ENCODE peak calls at places on chromosomes 7 and 10, in eight cellular contexts. K is PC-9, W is HL-60, N is adrenal gland, C is breast epithelium, S is hepatocyte, G is brain microvascular endothelial cell, X is kidney. U is an unnamed sample.

GRCh38 chr10:108180883-108181282 is 1016.4 kb upstream of the SORCS1 start:
- DNase-seq in X (no peak), G (no peak), K (no peak), W (no peak), N (no peak), C (no peak), S (peak), U (no peak)

GRCh38 chr10:56622335-56622973 is 261.4 kb upstream of the ZWINT start:
- DNase-seq in N (no peak), K (no peak), S (no peak), X (no peak), C (no peak), W (no peak), G (no peak), U (no peak)

GRCh38 chr10:72016608-72017310 is 52.6 kb downstream of the CHST3 start:
- DNase-seq in N (no peak), G (no peak), X (no peak), S (no peak), C (no peak), K (no peak), W (no peak), U (peak)

GRCh38 chr10:110912374-110912773 is 6.6 kb downstream of the BBIP1 start:
- DNase-seq in S (no peak), G (peak), N (no peak), C (no peak), K (no peak), X (no peak), W (no peak), U (no peak)

GRCh38 chr10:99528867-99529285 is 3.9 kb upstream of the NKX2-3 start:
- DNase-seq in W (no peak), N (no peak), X (no peak), S (no peak), C (no peak), K (no peak), G (no peak), U (no peak)

GRCh38 chr7:22469371-22470143 is 30.4 kb downstream of the STEAP1B start:
- DNase-seq in S (no peak), K (no peak), X (no peak), C (no peak), G (no peak), W (no peak), N (no peak), U (no peak)

GRCh38 chr10:34740321-34740720 is 74.8 kb downstream of the PARD3 start:
- DNase-seq in X (no peak), K (no peak), G (no peak), C (no peak), N (no peak), W (no peak), S (no peak), U (no peak)

GRCh38 chr10:129909531-129910286 is 54.4 kb downstream of the EBF3 start:
- DNase-seq in N (no peak), G (no peak), W (no peak), S (no peak), C (no peak), X (no peak), K (no peak), U (no peak)

GRCh38 chr10:22607261-22607660 is 107.1 kb downstream of the PIP4K2A start:
- DNase-seq in C (no peak), S (no peak), W (no peak), K (no peak), X (no peak), N (no peak), G (no peak), U (no peak)

GRCh38 chr7:99447943-99448342 is 9.2 kb downstream of the CPSF4 start:
- DNase-seq in C (no peak), W (peak), K (no peak), S (no peak), G (no peak), X (no peak), N (no peak), U (no peak)

GRCh38 chr10:3774814-3775670 is 10.0 kb downstream of the KLF6 start:
- DNase-seq in S (peak), G (peak), N (no peak), X (no peak), W (no peak), C (no peak), K (no peak), U (peak)

GRCh38 chr7:148611692-148612091 is 21.1 kb downstream of the C7orf33 start:
- DNase-seq in C (no peak), N (no peak), X (no peak), K (peak), W (no peak), S (no peak), G (no peak), U (no peak)

GRCh38 chr10:117134084-117135025 is 3.7 kb downstream of the VAX1 start:
- DNase-seq in X (no peak), K (no peak), G (no peak), C (no peak), N (no peak), S (peak), W (no peak), U (no peak)

GRCh38 chr10:62049815-62050626 is 148.5 kb downstream of the ARID5B start:
- DNase-seq in G (no peak), K (no peak), S (no peak), N (no peak), C (no peak), W (no peak), X (no peak), U (no peak)

GRCh38 chr7:92645531-92646061 is 55.4 kb upstream of the FAM133B start:
- DNase-seq in G (no peak), C (no peak), W (peak), K (peak), N (peak), X (no peak), S (peak), U (no peak)

GRCh38 chr7:209846-210245 is 17.5 kb downstream of the FAM20C start:
- DNase-seq in K (no peak), S (no peak), C (no peak), X (no peak), G (no peak), W (no peak), N (no peak), U (no peak)

GRCh38 chr7:139731802-139732470 is 45.9 kb downstream of the HIPK2 start:
- DNase-seq in N (peak), X (peak), W (peak), C (peak), S (peak), G (peak), K (peak), U (peak)

GRCh38 chr10:34403512-34403911 is 411.6 kb downstream of the PARD3 start:
- DNase-seq in X (no peak), C (no peak), K (no peak), S (no peak), W (no peak), N (no peak), G (no peak), U (no peak)

GRCh38 chr7:16891874-16892620 is 10.3 kb upstream of the AGR3 start:
- DNase-seq in G (no peak), N (no peak), X (no peak), S (no peak), K (peak), W (no peak), C (no peak), U (no peak)

GRCh38 chr10:101273736-101274135 is 44.5 kb upstream of the LBX1 start:
- DNase-seq in X (no peak), C (no peak), K (no peak), N (no peak), W (no peak), S (no peak), G (no peak), U (no peak)

GRCh38 chr7:116843373-116843772 is 19.0 kb upstream of the CAPZA2 start:
- DNase-seq in N (no peak), C (no peak), K (no peak), G (no peak), W (peak), X (no peak), S (no peak), U (no peak)

GRCh38 chr10:71963756-71964668 is at the start of gene CHST3:
- DNase-seq in N (peak), C (no peak), X (peak), K (no peak), S (peak), W (no peak), G (no peak), U (peak)

GRCh38 chr7:74405191-74405898 is 48.4 kb upstream of the GTF2IRD1 start:
- DNase-seq in K (no peak), S (no peak), W (peak), X (peak), N (no peak), C (no peak), G (peak), U (no peak)

GRCh38 chr10:6912424-6912823 is 332.3 kb upstream of the PRKCQ start:
- DNase-seq in K (peak), S (peak), C (no peak), X (peak), W (no peak), N (no peak), G (no peak), U (no peak)

GRCh38 chr10:48467669-48468068 is 137.2 kb downstream of the ARHGAP22 start:
- DNase-seq in G (no peak), C (no peak), K (no peak), N (no peak), W (no peak), X (no peak), S (no peak), U (no peak)

GRCh38 chr7:23353172-23353571 is 54.0 kb downstream of the MALSU1 start:
- DNase-seq in G (no peak), W (no peak), X (no peak), C (no peak), K (no peak), S (no peak), N (no peak), U (no peak)

GRCh38 chr10:118234654-118235053 is 107.5 kb downstream of the FAM204A start:
- DNase-seq in K (no peak), S (no peak), C (no peak), G (no peak), W (no peak), X (no peak), N (no peak), U (no peak)

GRCh38 chr7:107165341-107165740 is 3.5 kb upstream of the HBP1 start:
- DNase-seq in C (no peak), K (no peak), G (no peak), N (no peak), W (no peak), X (no peak), S (no peak), U (no peak)

GRCh38 chr7:107622429-107622828 is 38.2 kb upstream of the SLC26A4 start:
- DNase-seq in N (no peak), K (peak), C (no peak), X (no peak), W (peak), S (peak), G (peak), U (no peak)

GRCh38 chr7:42237162-42237821 is at the start of gene GLI3:
- DNase-seq in W (peak), N (peak), K (no peak), C (peak), S (peak), X (peak), G (peak), U (peak)

GRCh38 chr7:88539518-88539917 is 220.0 kb upstream of the ZNF804B start:
- DNase-seq in N (no peak), S (no peak), K (no peak), W (no peak), G (no peak), C (no peak), X (no peak), U (no peak)

GRCh38 chr7:20542594-20542993 is 72.9 kb upstream of the ABCB5 start:
- DNase-seq in K (peak), C (no peak), X (peak), W (no peak), N (peak), G (no peak), S (peak), U (peak)

GRCh38 chr7:29998489-29998888 is 8.9 kb upstream of the SCRN1 start:
- DNase-seq in G (no peak), S (no peak), W (no peak), X (no peak), K (no peak), C (no peak), N (no peak), U (no peak)

GRCh38 chr10:48535416-48536225 is 69.3 kb downstream of the ARHGAP22 start:
- DNase-seq in N (no peak), S (no peak), K (no peak), C (no peak), W (no peak), X (no peak), G (no peak), U (no peak)

GRCh38 chr10:103273026-103273425 is 3.9 kb upstream of the INA start:
- DNase-seq in K (peak), C (peak), X (no peak), W (no peak), G (peak), N (peak), S (peak), U (no peak)

GRCh38 chr7:148622887-148623585 is 32.5 kb downstream of the C7orf33 start:
- DNase-seq in S (no peak), C (no peak), W (peak), N (no peak), K (peak), G (no peak), X (no peak), U (no peak)

GRCh38 chr7:30321992-30322637 is 37.7 kb downstream of the ZNRF2 start:
- DNase-seq in G (no peak), W (peak), X (no peak), C (no peak), N (no peak), K (no peak), S (no peak), U (peak)

GRCh38 chr7:24727165-24728120 is 29.8 kb downstream of the GSDME start:
- DNase-seq in G (no peak), C (peak), W (peak), K (no peak), N (no peak), S (no peak), X (no peak), U (no peak)

GRCh38 chr10:60521974-60522405 is 132.3 kb upstream of the ANK3 start:
- DNase-seq in G (peak), C (no peak), N (no peak), X (no peak), S (peak), W (no peak), K (no peak), U (no peak)
- H3K27ac ChIP-seq in G (no peak), C (no peak), N (no peak), X (no peak), S (no peak), W (no peak), K (no peak), U (no peak)

GRCh38 chr10:132962623-132963429 is 20.5 kb upstream of the CFAP46 start:
- DNase-seq in X (no peak), W (no peak), K (no peak), N (no peak), G (peak), C (no peak), S (no peak), U (no peak)
- H3K4me3 ChIP-seq in X (peak), W (peak), K (no peak), N (peak), G (peak), C (peak), S (peak), U (no peak)

DNA sequence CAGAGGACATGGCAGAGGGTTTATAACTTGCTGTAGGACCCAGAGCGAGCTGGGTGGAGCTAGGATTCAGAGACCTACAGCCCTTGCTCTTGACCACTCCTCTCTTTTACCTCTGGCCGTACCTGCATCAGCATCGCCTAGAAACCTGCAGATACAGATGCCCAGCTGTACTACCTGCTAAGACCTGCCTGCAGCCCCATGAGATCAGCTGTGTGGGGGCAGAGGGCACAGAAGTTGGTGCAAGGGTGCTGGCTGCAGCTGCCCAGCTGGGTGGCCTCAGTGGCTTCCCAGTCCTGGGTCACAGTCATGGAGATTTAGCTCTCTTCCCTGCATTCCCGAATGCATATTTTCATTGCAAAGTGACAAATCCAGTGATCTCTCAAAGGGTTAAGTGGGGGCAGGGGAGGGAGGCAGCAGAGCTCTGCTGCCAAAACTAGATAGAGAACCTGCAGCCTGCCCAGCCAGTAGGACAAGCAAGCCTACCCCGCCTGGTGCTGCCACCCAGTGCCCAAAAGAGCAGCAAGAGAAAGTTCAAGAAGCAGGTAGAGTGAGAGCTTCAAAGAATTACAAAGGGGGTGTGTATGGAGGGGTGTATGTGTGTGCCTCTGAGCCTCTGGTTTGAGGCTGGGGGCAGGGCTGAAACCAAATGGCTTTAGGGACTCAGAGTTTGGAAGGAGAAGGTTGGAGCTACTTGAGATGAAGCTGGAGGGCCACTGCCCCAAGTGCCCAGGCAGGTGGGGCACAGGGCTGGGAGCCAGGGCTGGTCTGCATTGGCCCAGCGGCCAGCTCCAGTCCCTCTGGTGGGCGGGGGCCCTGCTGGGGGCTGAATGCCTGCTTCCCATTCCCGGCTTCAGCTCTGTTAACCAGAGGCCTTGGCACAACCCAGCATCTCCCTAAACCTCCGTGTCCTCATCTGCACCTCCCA is 6.8 kb downstream of the FAM241B start:
- DNase-seq in G (no peak), K (no peak), N (no peak), C (no peak), X (no peak), S (no peak), W (peak), U (no peak)
- TF ChIP-seq CTCF in G (peak), K (peak), N (no peak), C (peak), X (no peak), S (peak), W (no peak), U (peak)

DNA sequence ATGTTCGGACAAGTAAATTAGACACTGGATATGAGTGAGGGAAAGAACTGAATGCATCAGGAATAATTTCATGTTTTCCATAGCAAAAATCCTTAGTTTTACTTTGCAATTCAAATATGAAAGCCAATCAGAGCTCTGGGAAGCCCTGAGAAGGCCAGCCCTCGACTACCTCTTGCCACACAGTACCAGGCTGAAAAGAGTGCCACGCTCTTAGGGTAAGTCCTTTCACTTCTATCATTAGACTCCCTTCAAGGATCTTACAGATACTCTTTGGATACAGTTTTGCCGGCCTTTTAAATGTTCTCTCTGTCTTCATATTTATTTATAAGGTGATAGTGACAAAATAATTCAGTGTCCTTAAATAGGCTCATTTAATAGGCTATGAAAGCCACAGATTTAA is 1.9 kb downstream of the COBL start:
- DNase-seq in C (no peak), S (no peak), X (no peak), G (no peak), W (no peak), N (no peak), K (peak), U (no peak)
- H3K27ac ChIP-seq in C (peak), S (peak), X (peak), G (no peak), W (no peak), N (no peak), K (peak), U (no peak)

DNA sequence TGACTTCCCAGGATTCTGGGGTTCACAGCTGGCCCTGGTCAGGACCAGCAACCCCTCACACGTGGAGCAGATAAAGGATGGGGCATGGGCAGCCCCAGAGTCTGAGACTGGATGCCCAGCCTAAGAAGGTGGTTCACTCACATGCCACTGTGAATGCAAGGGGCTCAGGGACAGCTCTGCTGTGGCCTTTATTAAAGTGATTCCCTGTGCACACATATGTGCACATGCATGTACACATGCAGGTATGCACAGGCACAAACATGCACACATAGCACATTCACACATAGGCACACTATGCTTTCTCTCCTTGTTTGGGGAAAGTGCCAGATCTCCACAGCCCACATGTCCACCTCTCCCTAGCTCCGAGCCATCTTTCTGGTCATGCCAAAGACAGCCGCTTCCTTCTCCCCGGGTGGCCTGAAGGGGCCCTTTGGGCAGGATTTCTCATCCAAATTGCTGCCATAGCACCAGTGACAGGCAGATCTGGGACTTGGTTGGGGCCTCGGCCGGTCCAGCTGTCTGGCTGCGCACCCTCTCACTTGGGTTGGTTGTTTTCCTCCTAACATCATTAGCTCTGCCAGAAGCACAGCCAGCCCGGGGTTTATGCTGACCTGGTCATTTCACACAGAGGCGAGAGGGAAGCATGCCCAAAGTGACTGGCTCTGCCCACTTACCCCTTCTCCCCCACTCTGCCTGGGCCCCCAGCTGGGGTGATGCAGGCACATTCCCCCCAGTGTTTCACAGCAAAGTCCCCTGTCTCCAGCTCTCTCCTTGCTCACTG is 1.4 kb downstream of the GCK start:
- DNase-seq in X (no peak), S (no peak), W (no peak), C (no peak), K (no peak), N (no peak), G (no peak), U (no peak)
- H3K4me3 ChIP-seq in X (no peak), S (no peak), W (no peak), C (no peak), K (no peak), N (no peak), G (no peak), U (no peak)

U was measured in heart right ventricle.